ENCODE peak calls at places on chromosomes 2 and 18, in eight cellular contexts. U, H, L, Z, F, R, Q and N are unnamed samples. For H3K9me3, the result is how much of the 10 kb centered on the place peaks cover.

GRCh38 chr2:101619191-101619591 is 78.3 kb upstream of the MAP4K4 start:
- DNase-seq in R (no peak), Z (peak), H (no peak), Q (no peak), U (peak), L (no peak), F (no peak), N (no peak)

GRCh38 chr2:23900927-23901322 is 26.0 kb downstream of the ATAD2B start:
- DNase-seq in Q (no peak), R (no peak), H (peak), F (no peak), Z (peak), L (no peak), U (peak), N (no peak)

GRCh38 chr2:74497777-74498499 is 1.5 kb downstream of the LBX2 start:
- DNase-seq in Z (no peak), U (no peak), L (no peak), H (no peak), F (no peak), R (no peak), Q (no peak), N (peak)

GRCh38 chr18:48303883-48304282 is 105.3 kb downstream of the ZBTB7C start:
- DNase-seq in H (no peak), Q (no peak), F (no peak), U (no peak), L (no peak), Z (no peak), R (no peak), N (no peak)

GRCh38 chr2:152924722-152925121 is 206.3 kb downstream of the ARL6IP6 start:
- DNase-seq in U (no peak), F (no peak), H (no peak), Z (peak), R (no peak), Q (no peak), L (no peak), N (no peak)

GRCh38 chr2:19232312-19232711 is 126.1 kb downstream of the OSR1 start:
- DNase-seq in L (no peak), U (no peak), F (no peak), Z (no peak), Q (no peak), H (no peak), R (no peak), N (no peak)

GRCh38 chr2:116747103-116747502 is 1067.4 kb upstream of the DDX18 start:
- DNase-seq in U (no peak), H (no peak), Q (no peak), F (no peak), Z (no peak), L (no peak), R (no peak), N (no peak)

GRCh38 chr2:8277921-8278571 is 403.8 kb upstream of the ID2 start:
- DNase-seq in Q (peak), U (no peak), L (no peak), R (no peak), Z (no peak), F (no peak), H (no peak), N (no peak)

GRCh38 chr2:109156052-109156451 is 27.0 kb downstream of the SH3RF3 start:
- DNase-seq in R (no peak), Q (no peak), L (no peak), Z (no peak), U (no peak), H (no peak), F (no peak), N (no peak)

GRCh38 chr2:60641866-60642788 is 88.7 kb upstream of the BCL11A start:
- DNase-seq in U (peak), H (peak), Z (peak), F (no peak), R (peak), Q (peak), L (no peak), N (no peak)

GRCh38 chr2:95345415-95346235 is 48.5 kb downstream of the KCNIP3 start:
- DNase-seq in L (peak), H (peak), Z (peak), F (no peak), U (peak), R (peak), Q (peak), N (peak)

GRCh38 chr2:128644156-128644555 is 325.5 kb upstream of the HS6ST1 start:
- DNase-seq in F (no peak), R (peak), Q (no peak), Z (no peak), L (no peak), H (no peak), U (no peak), N (no peak)

GRCh38 chr2:57549642-57550102 is 496.9 kb upstream of the VRK2 start:
- DNase-seq in R (no peak), Q (peak), Z (no peak), U (no peak), L (no peak), F (no peak), H (no peak), N (no peak)

GRCh38 chr2:51441786-51442185 is 409.9 kb upstream of the NRXN1 start:
- DNase-seq in H (no peak), Z (no peak), U (no peak), L (no peak), F (no peak), R (no peak), Q (no peak), N (no peak)
- H3K9me3 ChIP-seq in H (under half), Z (under half), U (under half), L (under half), F (under half), R (under half), Q (under half), N (under half)

GRCh38 chr18:79936641-79937040 is 14.8 kb downstream of the SLC66A2 start:
- DNase-seq in F (no peak), H (no peak), R (no peak), U (no peak), Q (no peak), L (peak), Z (no peak), N (no peak)

GRCh38 chr18:79935098-79935480 is 16.4 kb downstream of the SLC66A2 start:
- DNase-seq in F (no peak), U (no peak), Z (no peak), L (peak), R (no peak), Q (no peak), H (no peak), N (no peak)

GRCh38 chr18:79935499-79935898 is 16.0 kb downstream of the SLC66A2 start:
- DNase-seq in H (no peak), L (peak), F (no peak), Z (no peak), R (no peak), U (no peak), Q (no peak), N (no peak)

GRCh38 chr18:79937103-79937860 is 14.2 kb downstream of the SLC66A2 start:
- DNase-seq in L (no peak), R (peak), F (no peak), Q (no peak), H (no peak), U (no peak), Z (no peak), N (no peak)

GRCh38 chr18:79935925-79936324 is 15.5 kb downstream of the SLC66A2 start:
- DNase-seq in Q (no peak), R (no peak), U (no peak), Z (no peak), L (peak), H (no peak), F (no peak), N (no peak)
- H3K9me3 ChIP-seq in Q (under half), R (under half), U (under half), Z (under half), L (under half), H (under half), F (under half), N (under half)

DNA sequence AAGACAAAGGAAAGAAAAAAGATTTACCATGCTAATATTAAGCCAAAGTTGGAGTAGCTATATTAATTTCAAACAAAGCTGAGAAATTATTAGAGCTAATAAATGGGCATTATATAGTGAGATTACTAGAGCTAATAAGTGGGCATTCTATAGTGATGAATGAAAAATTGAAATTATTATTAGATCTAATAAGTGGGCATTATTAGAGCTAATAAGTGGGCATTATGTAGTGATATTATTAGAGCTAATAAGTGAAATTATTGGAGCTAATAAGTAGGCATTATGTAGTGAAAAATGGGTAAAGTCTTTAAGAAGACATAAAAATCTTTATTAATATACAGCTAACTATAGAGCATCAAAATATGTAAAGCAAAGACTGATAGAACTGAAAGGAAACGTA is 745.7 kb downstream of the TRIB2 start:
- DNase-seq in L (no peak), H (no peak), F (no peak), Q (no peak), Z (no peak), U (no peak), R (no peak), N (no peak)
- H3K9me3 ChIP-seq in L (under half), H (under half), F (under half), Q (under half), Z (under half), U (under half), R (under half), N (under half)

DNA sequence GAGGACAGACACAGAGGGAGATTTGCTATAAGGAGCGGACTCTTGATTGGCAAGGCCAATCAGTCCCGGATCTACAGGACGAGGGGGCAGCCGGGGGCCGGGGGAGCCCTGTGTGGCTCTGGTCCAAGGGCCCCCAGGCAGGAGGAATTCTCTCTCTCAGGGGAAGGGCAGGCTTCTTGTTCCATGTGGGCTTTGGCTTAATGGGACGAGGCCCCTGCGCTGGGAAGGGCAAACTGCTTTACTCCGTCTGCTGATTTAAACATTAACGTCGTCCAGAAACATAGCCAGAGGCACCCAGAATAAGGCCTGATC is 75.9 kb downstream of the TMEM18 start:
- DNase-seq in F (no peak), Q (no peak), U (no peak), R (no peak), L (no peak), H (no peak), Z (no peak), N (no peak)
- H3K9me3 ChIP-seq in F (under half), Q (under half), U (under half), R (under half), L (under half), H (under half), Z (under half), N (under half)

DNA sequence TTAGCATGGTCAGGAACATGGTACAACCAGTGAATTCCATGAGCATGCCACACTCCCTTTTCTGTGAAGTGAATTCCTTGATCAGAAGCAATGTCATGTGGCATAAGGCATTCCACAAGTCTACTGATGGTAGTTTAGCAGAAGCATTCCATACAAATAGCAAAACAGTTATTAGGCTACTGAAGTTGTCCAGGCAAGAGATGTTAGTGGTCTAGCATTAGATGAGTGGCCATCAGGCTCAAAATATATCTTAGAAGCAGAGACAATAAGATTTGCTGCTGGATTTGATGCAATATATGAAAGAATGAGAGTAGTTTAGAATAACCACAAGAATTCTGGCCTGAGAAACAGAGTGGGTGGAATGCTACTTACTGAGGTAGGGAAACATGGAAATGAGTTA is 355.3 kb upstream of the NRXN1 start:
- DNase-seq in L (no peak), H (no peak), Z (no peak), F (no peak), R (no peak), U (peak), Q (no peak), N (no peak)
- H3K9me3 ChIP-seq in L (under half), H (under half), Z (under half), F (under half), R (under half), U (under half), Q (under half), N (under half)

DNA sequence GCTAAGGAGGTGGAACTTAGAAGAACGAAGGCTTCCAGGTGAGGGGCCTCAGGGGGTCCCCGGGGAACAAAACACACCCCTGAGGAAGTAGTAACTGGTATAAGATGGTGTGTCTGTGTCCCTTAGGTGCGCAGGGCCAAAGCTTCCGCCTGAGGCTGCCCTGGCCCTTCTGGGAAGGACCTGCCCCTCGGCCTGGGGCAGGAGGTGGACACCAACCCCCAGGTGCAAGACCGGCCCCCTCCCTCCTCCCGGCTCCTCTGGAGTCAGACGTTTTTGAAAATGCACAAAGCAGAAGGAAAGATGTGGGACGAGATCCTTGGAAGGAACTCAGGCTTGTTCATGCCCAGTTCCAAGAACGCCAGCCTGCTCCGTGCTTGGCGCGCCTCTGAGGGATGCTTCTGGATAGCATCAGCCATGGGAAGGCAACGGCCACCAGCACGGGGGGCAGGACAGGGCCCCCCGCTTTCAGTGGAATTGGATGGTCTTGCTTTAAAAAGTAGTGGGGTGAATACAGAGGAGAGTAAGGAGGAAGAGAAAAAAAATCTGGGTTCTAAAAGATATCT is 37.5 kb downstream of the MYT1L start:
- DNase-seq in Q (no peak), Z (no peak), R (no peak), L (no peak), U (no peak), F (no peak), H (no peak), N (no peak)
- H3K9me3 ChIP-seq in Q (under half), Z (under half), R (under half), L (under half), U (under half), F (under half), H (under half), N (under half)